ENCODE peak calls at places on chromosomes 3 and 15, in five cellular contexts. C is heart left ventricle, J is A549, M is endothelial cell of umbilical vein, Y is gastrocnemius medialis. L is an unnamed sample. For H3K4me1, the result is how much of the 10 kb centered on the place peaks cover.

GRCh38 chr15:32730677-32731654 is 13.2 kb downstream of the GREM1 start:
- DNase-seq in C (no peak), J (no peak), M (peak), Y (no peak), L (no peak)

GRCh38 chr3:154247806-154248480 is 76.3 kb downstream of the DHX36 start:
- DNase-seq in Y (no peak), J (no peak), C (no peak), M (no peak), L (no peak)

GRCh38 chr15:74505837-74506514 is 35.0 kb upstream of the ARID3B start:
- DNase-seq in J (no peak), C (no peak), M (no peak), Y (no peak), L (no peak)

GRCh38 chr3:14329116-14329830 is 73.1 kb upstream of the SLC6A6 start:
- DNase-seq in C (no peak), M (peak), J (no peak), Y (no peak), L (no peak)

GRCh38 chr15:79673416-79674123 is 223.2 kb downstream of the MTHFS start:
- DNase-seq in Y (no peak), C (no peak), M (no peak), J (peak), L (no peak)

GRCh38 chr15:50247819-50248650 is 17.5 kb downstream of the HDC start:
- DNase-seq in Y (no peak), J (no peak), C (no peak), M (no peak), L (peak)

GRCh38 chr3:30131171-30131570 is 475.2 kb upstream of the TGFBR2 start:
- DNase-seq in C (no peak), M (no peak), J (no peak), Y (no peak), L (no peak)

GRCh38 chr3:62361261-62361660 is 12.1 kb downstream of the FEZF2 start:
- DNase-seq in Y (no peak), M (no peak), C (no peak), J (no peak), L (no peak)

GRCh38 chr3:94482686-94483085 is 419.8 kb downstream of the NSUN3 start:
- DNase-seq in C (no peak), Y (no peak), M (no peak), J (no peak), L (no peak)

GRCh38 chr3:48372377-48372770 is 355 bp downstream of the FBXW12 start:
- DNase-seq in Y (no peak), M (no peak), C (no peak), J (no peak), L (no peak)

GRCh38 chr3:179148446-179149238 is 485 bp downstream of the PIK3CA start:
- DNase-seq in J (peak), Y (peak), C (peak), M (peak), L (peak)

GRCh38 chr3:123076496-123077418 is 9.9 kb downstream of the PDIA5 start:
- DNase-seq in J (no peak), M (peak), Y (no peak), C (peak), L (no peak)

GRCh38 chr3:123072564-123072963 is 5.7 kb downstream of the PDIA5 start:
- DNase-seq in C (no peak), J (no peak), M (no peak), Y (no peak), L (no peak)

GRCh38 chr3:123076112-123076495 is 9.3 kb downstream of the PDIA5 start:
- DNase-seq in J (no peak), M (no peak), C (no peak), Y (no peak), L (no peak)

GRCh38 chr3:123078101-123078500 is 11.3 kb downstream of the PDIA5 start:
- DNase-seq in J (no peak), M (no peak), Y (no peak), C (no peak), L (no peak)

GRCh38 chr3:123075359-123075758 is 8.5 kb downstream of the PDIA5 start:
- DNase-seq in M (no peak), C (no peak), J (no peak), Y (no peak), L (no peak)
- H3K4me1 ChIP-seq in M (under half), C (half or more), J (under half), Y (under half), L (under half)

GRCh38 chr3:16514799-16515353 is 1.4 kb upstream of the RFTN1 start:
- DNase-seq in Y (no peak), J (no peak), M (no peak), C (no peak), L (no peak)
- TF ChIP-seq POLR2A in Y (no peak), J (no peak), M (no peak), C (no peak), L (no peak)

GRCh38 chr15:41564286-41564959 is 5.4 kb downstream of the TYRO3 start:
- DNase-seq in C (no peak), M (no peak), Y (no peak), J (no peak), L (no peak)

GRCh38 chr15:41565702-41566101 is 6.7 kb downstream of the TYRO3 start:
- DNase-seq in C (no peak), J (no peak), M (no peak), Y (no peak), L (no peak)

GRCh38 chr15:41567261-41567660 is 8.2 kb downstream of the TYRO3 start:
- DNase-seq in J (no peak), M (no peak), Y (no peak), C (no peak), L (no peak)

GRCh38 chr15:41566121-41566885 is 7.3 kb downstream of the TYRO3 start:
- DNase-seq in C (no peak), J (no peak), Y (no peak), M (no peak), L (no peak)

DNA sequence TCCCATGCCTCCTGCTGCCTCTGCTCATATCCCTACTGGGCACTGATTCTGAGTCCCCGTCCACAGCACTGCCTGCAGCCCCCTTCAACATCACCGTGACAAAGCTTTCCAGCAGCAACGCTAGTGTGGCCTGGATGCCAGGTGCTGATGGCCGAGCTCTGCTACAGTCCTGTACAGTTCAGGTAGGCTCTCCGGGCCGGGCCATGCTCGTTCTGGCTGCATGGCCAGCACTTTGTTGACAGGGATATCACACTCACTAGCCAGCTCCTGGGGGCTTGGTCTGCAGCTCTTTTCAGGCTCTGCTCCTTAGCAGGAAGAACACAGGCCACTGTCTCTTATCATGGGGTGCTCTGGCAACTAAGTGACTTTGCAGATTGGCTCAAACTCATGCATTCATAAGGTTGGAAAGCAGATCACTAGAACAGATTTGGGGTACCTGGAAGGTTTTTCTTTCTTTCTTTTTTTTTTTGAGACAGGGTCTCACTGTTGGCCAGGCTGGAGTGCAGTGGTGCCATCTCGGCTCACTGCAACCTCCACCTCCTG is 6.0 kb downstream of the TYRO3 start:
- DNase-seq in J (no peak), C (no peak), M (no peak), Y (no peak), L (no peak)
- H3K4me1 ChIP-seq in J (under half), C (under half), M (under half), Y (under half), L (under half)

GRCh38 chr15:87355946-87356345 is 900.6 kb downstream of the NTRK3 start:
- DNase-seq in Y (no peak), M (no peak), J (no peak), C (no peak), L (no peak)

GRCh38 chr15:87357608-87358007 is 898.9 kb downstream of the NTRK3 start:
- DNase-seq in M (no peak), J (no peak), Y (no peak), C (no peak), L (no peak)

GRCh38 chr15:87349181-87349580 is 907.4 kb downstream of the NTRK3 start:
- DNase-seq in Y (no peak), C (no peak), M (no peak), J (peak), L (no peak)

DNA sequence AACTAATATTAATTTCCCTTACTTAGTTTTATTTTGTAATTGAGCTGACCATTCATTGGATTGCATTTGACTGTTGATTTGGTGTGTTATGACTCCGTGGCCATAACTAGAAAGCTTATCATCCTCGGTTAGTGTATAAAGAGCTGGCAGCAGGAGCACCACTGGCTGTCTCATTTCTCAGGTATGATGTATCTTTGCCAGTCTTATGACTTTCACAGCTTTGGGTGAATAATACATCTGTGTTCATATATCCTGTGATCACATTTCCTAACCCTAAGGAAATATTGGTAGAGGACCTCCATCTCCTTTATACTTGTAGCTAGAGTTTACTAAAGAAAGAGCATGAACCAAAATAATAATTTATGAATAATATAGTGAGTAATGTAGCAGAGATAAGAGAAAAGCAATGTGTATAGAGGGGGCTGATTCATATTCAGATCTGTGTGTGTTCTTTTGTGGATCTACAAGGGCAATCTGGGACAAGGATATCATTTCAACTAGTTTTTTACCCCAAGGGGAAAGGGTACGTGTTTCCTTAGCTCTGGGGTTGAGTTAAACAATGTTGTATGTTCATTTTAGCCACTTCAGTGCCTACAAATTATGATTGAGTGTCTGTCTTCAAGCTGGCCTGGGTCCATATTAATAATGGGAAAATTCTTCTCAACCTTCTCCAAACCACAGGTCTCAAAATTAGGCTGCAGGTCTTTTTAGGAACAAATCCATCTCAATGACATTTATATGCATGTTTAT is 901.7 kb downstream of the NTRK3 start:
- DNase-seq in J (no peak), M (no peak), C (no peak), Y (no peak), L (no peak)
- TF ChIP-seq POLR2A in J (no peak), M (no peak), C (no peak), Y (no peak), L (no peak)

GRCh38 chr3:15470261-15470660 is 42.9 kb downstream of the EAF1 start:
- DNase-seq in J (peak), C (no peak), M (no peak), Y (no peak), L (no peak)
- H3K4me1 ChIP-seq in J (under half), C (under half), M (under half), Y (under half), L (under half)

DNA sequence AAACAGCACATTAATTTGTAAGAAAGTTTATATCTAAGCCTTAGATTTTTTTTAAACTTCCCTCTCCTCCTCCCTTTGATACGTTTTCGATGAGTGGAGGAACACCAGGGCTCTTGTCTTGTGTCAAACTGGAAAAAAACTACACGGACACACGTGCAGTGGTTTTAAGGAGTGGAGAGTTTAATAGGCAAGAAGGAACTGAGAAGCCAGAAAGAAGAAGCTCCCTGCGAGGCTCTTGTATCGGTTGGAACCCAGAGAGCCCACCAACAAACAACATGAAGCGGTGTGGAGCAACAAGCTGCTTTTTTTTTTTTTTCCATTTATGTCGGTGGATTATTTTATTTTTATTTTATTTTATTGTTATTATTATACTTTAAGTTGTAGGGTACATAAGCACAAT is 18.6 kb downstream of the NDUFB4 start:
- DNase-seq in Y (no peak), C (no peak), J (no peak), M (no peak), L (no peak)
- TF ChIP-seq POLR2A in Y (no peak), C (no peak), J (no peak), M (no peak), L (no peak)

DNA sequence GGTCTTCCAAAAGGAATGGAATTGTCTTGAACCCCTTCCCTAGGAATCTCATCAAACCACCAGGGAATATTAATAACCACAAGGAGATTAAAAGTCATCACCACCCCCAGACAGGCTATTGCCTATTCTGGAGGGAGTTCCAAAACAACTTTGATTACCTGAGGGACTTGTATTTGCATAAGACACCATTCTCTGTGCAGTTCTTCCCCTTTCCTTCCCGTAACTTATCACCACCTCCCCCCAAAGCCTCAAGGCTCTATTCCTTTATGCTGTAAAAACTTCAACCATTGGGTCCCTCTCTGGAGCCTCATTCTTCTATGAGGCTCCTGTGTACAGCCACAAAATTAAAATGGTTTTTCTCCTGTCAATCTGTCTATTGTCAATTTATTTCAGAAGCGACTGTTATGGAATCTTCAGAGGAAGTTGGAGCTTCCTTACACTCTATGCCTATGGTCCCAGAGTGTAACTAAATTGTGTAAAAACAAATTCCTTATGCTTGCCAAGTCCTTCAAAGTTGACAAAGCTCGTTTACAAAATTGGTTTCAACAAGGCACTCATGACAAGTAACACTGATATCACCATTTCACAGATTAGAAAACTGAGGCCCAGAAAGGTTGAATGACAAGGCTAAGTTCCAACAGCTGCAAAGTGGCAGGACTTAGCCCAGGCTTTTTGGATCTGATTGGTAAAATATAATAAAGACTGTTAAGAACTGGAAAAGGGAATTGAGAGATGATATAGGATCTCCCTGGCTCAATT is 68.3 kb upstream of the HERC1 start:
- DNase-seq in Y (no peak), M (no peak), C (no peak), J (no peak), L (no peak)
- H3K4me1 ChIP-seq in Y (under half), M (under half), C (under half), J (under half), L (under half)

GRCh38 chr3:5122741-5123706 is 932 bp downstream of the ARL8B start:
- DNase-seq in Y (peak), M (peak), C (peak), J (peak), L (peak)

GRCh38 chr3:5123937-5124336 is 1.8 kb downstream of the ARL8B start:
- DNase-seq in C (no peak), Y (no peak), J (no peak), M (no peak), L (no peak)

GRCh38 chr3:5120446-5120845 is 1.6 kb upstream of the ARL8B start:
- DNase-seq in J (no peak), Y (no peak), M (no peak), C (no peak), L (no peak)

GRCh38 chr3:5126586-5126985 is 4.5 kb downstream of the ARL8B start:
- DNase-seq in J (no peak), M (no peak), C (no peak), Y (no peak), L (no peak)

DNA sequence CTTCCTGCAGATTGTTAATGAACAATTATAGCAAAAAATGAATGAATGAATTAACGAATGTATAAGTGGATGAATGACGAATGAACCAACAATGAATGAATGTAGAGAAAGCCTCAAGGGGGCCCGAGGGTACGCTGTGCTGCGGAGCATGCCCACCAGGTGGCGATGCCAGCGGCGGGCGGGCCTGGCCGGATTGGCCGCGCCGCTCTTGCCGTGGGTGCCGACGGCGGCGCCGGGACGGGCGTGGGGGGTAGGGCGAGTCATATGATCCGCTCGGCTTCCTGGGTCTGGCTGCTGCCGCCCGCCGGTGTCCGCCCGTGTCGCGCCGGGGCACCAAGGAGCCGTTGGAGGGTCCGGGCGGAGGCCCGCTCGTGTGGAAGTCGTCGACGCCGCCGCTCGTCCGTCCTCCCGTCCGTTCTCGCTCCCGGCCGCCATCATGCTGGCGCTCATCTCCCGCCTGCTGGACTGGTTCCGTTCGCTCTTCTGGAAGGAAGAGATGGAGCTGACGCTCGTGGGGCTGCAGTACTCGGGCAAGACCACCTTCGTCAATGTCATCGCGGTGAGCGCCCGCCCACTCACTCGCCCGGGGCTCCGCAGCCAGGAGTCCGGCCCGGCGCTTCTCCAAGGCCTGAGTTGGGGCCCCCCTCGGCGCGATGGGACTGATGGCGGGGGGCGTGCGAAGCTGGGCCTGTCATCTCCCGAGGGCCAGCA is at the start of gene ARL8B:
- DNase-seq in J (peak), C (peak), M (peak), Y (peak), L (peak)
- TF ChIP-seq POLR2A in J (peak), C (peak), M (peak), Y (peak), L (peak)

L was measured in Peyer's patch.